ENCODE peak calls at places on chromosomes 2 and 18, in seven cellular contexts. K, J, H, Q, O, M and E are unnamed samples.

GRCh38 chr2:54691439-54692135 is 31.9 kb upstream of the EML6 start:
- DNase-seq in K (peak; percentile 69), J (no peak), H (no peak), Q (no peak), O (no peak), M (no peak), E (no peak)

GRCh38 chr2:238019962-238020361 is 40.8 kb upstream of the SCLY start:
- DNase-seq in K (no peak), J (no peak), H (no peak), Q (no peak), O (no peak), M (no peak), E (no peak)

GRCh38 chr2:106111882-106112571 is 82.1 kb downstream of the UXS1 start:
- DNase-seq in K (no peak), J (no peak), H (no peak), Q (no peak), O (no peak), M (no peak), E (no peak)

GRCh38 chr2:128284037-128284441 is 34.6 kb downstream of the HS6ST1 start:
- DNase-seq in K (no peak), J (no peak), H (no peak), Q (peak; percentile 14), O (no peak), M (no peak), E (no peak)

GRCh38 chr2:24083567-24084385 is 858 bp downstream of the TP53I3 start:
- DNase-seq in K (peak; percentile 81), J (no peak), H (no peak), Q (no peak), O (peak; percentile 93), M (peak; percentile 84), E (no peak)

GRCh38 chr2:47127862-47128543 is 27.1 kb downstream of the STPG4 start:
- DNase-seq in K (no peak), J (no peak), H (no peak), Q (no peak), O (no peak), M (no peak), E (no peak)

GRCh38 chr2:30266051-30266621 is 34.8 kb downstream of the LBH start:
- DNase-seq in K (no peak), J (no peak), H (no peak), Q (no peak), O (no peak), M (no peak), E (no peak)

GRCh38 chr2:172806426-172807008 is 70.9 kb downstream of the RAPGEF4 start:
- DNase-seq in K (no peak), J (no peak), H (no peak), Q (no peak), O (peak; percentile 60), M (peak; percentile 57), E (no peak)

GRCh38 chr18:9849407-9849961 is 36.3 kb upstream of the TXNDC2 start:
- DNase-seq in K (peak; percentile 35), J (peak; percentile 14), H (no peak), Q (no peak), O (no peak), M (peak; percentile 58), E (no peak)

GRCh38 chr2:239443666-239444567 is 43.1 kb upstream of the HDAC4 start:
- DNase-seq in K (no peak), J (no peak), H (no peak), Q (no peak), O (no peak), M (peak; percentile 67), E (no peak)

GRCh38 chr2:54523336-54523959 is 67.3 kb downstream of the SPTBN1 start:
- DNase-seq in K (no peak), J (no peak), H (no peak), Q (no peak), O (no peak), M (no peak), E (no peak)

DNA sequence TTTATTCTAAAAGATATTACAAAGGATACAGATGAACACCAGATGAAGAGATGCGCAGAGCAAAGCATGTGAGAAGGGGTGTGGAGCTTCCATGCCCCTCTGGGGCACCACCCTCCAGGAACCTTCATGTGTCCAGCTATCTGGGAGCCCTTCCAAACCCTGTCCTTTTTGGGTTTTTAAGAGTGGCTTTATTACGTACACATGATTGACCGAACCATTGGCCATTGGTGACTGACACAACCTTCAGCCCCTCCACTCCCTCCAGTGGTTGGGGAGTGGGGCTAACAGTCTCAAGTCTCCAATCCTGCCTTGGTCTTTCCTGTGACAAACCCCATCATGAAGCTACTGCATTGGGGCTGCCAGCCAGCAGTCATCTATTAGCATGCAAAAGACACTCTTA is 19.5 kb downstream of the IL1B start:
- DNase-seq in K (no peak), J (no peak), H (no peak), Q (no peak), O (no peak), M (no peak), E (no peak)
- TF ChIP-seq CTCF in K (no peak), J (no peak), H (no peak), Q (no peak), O (no peak), M (no peak), E (no peak)

GRCh38 chr18:63515279-63515678 is 26.9 kb upstream of the SERPINB12 start:
- DNase-seq in K (no peak), J (no peak), H (no peak), Q (no peak), O (no peak), M (no peak), E (no peak)

GRCh38 chr18:63515799-63516198 is 26.4 kb upstream of the SERPINB12 start:
- DNase-seq in K (no peak), J (no peak), H (no peak), Q (no peak), O (no peak), M (no peak), E (no peak)

GRCh38 chr18:63508634-63509033 is 31.9 kb downstream of the SERPINB5 start:
- DNase-seq in K (no peak), J (no peak), H (no peak), Q (no peak), O (no peak), M (no peak), E (no peak)

GRCh38 chr18:63514326-63514725 is 27.8 kb upstream of the SERPINB12 start:
- DNase-seq in K (no peak), J (no peak), H (no peak), Q (no peak), O (no peak), M (no peak), E (no peak)

DNA sequence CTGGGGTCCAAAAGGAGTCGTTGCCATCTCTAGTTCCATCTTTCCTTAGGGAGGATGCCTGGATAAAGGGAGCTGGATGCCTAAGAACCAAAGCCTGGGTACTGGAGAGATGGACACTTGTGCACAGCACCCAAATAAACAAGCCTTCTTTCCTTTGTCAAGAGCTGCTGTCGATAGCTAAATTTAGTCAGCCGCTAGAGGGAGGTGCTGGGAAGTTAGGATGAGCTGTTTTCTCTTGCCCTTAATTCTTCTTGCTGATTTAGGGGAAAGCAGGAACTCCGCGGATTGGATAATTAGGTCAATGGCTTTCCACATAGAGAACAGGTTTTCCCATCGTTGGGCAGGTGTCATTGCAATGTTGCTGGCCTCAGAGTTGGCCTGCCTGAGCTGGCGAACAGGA is 30.9 kb upstream of the SERPINB12 start:
- DNase-seq in K (peak; percentile 61), J (peak; percentile 65), H (no peak), Q (no peak), O (peak; percentile 55), M (peak; percentile 80), E (peak; percentile 46)
- TF ChIP-seq CTCF in K (peak; percentile 69), J (peak; percentile 54), H (peak; percentile 60), Q (no peak), O (peak; percentile 51), M (peak; percentile 84), E (peak; percentile 67)

GRCh38 chr2:85134255-85135065 is 1.3 kb downstream of the TCF7L1 start:
- DNase-seq in K (no peak), J (peak; percentile 52), H (peak; percentile 74), Q (peak; percentile 70), O (peak; percentile 78), M (no peak), E (peak; percentile 51)

GRCh38 chr2:85132392-85132791 is 800 bp upstream of the TCF7L1 start:
- DNase-seq in K (no peak), J (no peak), H (no peak), Q (peak; percentile 35), O (no peak), M (no peak), E (no peak)

GRCh38 chr2:85131116-85131515 is 2.1 kb upstream of the TCF7L1 start:
- DNase-seq in K (no peak), J (peak; percentile 34), H (no peak), Q (no peak), O (peak; percentile 54), M (no peak), E (peak; percentile 36)

GRCh38 chr2:85133751-85134254 is 611 bp downstream of the TCF7L1 start:
- DNase-seq in K (peak; percentile 46), J (peak; percentile 57), H (peak; percentile 75), Q (peak; percentile 70), O (peak; percentile 57), M (no peak), E (peak; percentile 45)

DNA sequence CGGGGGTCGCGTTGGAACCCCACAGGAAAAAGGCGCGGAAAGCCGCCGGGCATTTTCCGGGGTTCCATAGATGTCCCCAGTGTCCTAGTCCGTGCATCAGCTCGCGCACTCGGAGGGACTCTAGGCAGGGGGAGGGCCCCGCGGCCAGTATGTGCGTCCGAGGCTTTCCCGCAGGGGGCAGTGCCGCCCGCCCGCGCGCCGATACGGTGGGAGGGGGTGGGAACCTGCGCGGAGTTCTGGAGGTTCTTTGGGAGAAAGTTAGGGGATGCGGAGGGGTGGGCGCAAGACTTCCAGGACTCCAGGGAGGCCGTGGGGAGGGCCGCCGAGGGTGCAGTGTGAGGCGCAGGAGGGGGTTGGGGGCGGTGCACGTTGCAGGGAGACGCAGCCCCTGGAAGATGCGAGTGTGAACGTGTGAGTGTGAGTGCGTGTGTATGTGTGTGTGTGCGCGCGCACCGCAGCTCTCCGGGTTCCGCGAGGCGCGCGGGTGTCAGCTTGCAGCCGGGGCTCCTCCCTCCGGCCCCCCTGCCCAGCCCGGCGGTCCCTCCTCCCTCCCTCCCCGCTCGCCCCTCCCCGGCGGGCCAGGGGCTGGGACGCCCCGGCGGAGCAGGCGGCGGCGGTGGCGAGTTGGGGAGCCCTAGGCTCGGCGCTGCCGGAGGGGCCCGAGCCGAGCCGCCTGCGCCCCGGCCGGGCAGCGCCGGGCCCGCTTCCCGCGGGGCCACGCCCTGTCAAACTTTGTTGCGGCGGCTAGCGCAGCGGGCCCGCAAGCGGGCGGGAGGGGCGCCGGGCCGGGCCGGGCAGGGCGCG is at the start of gene TCF7L1:
- DNase-seq in K (peak; percentile 86), J (peak; percentile 96), H (peak; percentile 96), Q (peak; percentile 91), O (peak; percentile 96), M (peak; percentile 63), E (peak; percentile 92)
- TF ChIP-seq CTCF in K (peak; percentile 89), J (peak; percentile 90), H (peak; percentile 86), Q (peak; percentile 86), O (peak; percentile 96), M (peak; percentile 78), E (peak; percentile 91)

GRCh38 chr2:215540646-215541045 is 104.8 kb upstream of the FN1 start:
- DNase-seq in K (no peak), J (no peak), H (no peak), Q (no peak), O (no peak), M (peak; percentile 95), E (no peak)

GRCh38 chr2:215536476-215536875 is 100.6 kb upstream of the FN1 start:
- DNase-seq in K (no peak), J (no peak), H (no peak), Q (no peak), O (no peak), M (no peak), E (no peak)

GRCh38 chr2:215535726-215536125 is 99.9 kb upstream of the FN1 start:
- DNase-seq in K (peak; percentile 11), J (no peak), H (no peak), Q (no peak), O (no peak), M (peak; percentile 8), E (no peak)

GRCh38 chr2:215535125-215535668 is 99.3 kb upstream of the FN1 start:
- DNase-seq in K (no peak), J (no peak), H (no peak), Q (no peak), O (peak; percentile 13), M (no peak), E (no peak)

GRCh38 chr2:215537621-215538020 is 101.8 kb upstream of the FN1 start:
- DNase-seq in K (no peak), J (no peak), H (no peak), Q (no peak), O (peak; percentile 26), M (no peak), E (no peak)
- TF ChIP-seq CTCF in K (no peak), J (no peak), H (no peak), Q (no peak), O (no peak), M (no peak), E (no peak)